ENCODE peak calls at places on chromosomes 16 and 17, in six cellular contexts. Z is posterior cingulate gyrus; I is activated T-cell treated with anti-CD3 and anti-CD28 coated beads for 24 hours; X is GDM1; O is SHP77; G is stimulated activated CD8-positive, alpha-beta memory T cell treated with anti-CD3 and anti-CD28 coated beads, Interleukin-2, amount 100 ng/mL, for 48 hours. J is an unnamed sample.

GRCh38 chr17:3033741-3034577 is 29.4 kb downstream of the OR1D5 start:
- DNase-seq in Z (no peak), I (no peak), X (no peak), O (no peak), G (no peak), J (no peak)

GRCh38 chr16:10080031-10080772 is 102.0 kb downstream of the GRIN2A start:
- DNase-seq in Z (peak), I (no peak), X (no peak), O (no peak), G (no peak), J (no peak)

GRCh38 chr17:40561871-40562611 is 3.2 kb downstream of the CCR7 start:
- DNase-seq in Z (no peak), I (peak), X (no peak), O (no peak), G (no peak), J (no peak)

GRCh38 chr16:49261930-49262329 is 19.7 kb downstream of the CBLN1 start:
- DNase-seq in Z (no peak), I (no peak), X (no peak), O (no peak), G (no peak), J (no peak)

GRCh38 chr16:75012380-75013081 is 13.7 kb downstream of the ZNRF1 start:
- DNase-seq in Z (no peak), I (no peak), X (no peak), O (no peak), G (no peak), J (no peak)

GRCh38 chr17:8176197-8176940 is at the start of gene TMEM107:
- DNase-seq in Z (peak), I (peak), X (peak), O (peak), G (peak), J (peak)

GRCh38 chr17:46264456-46265198 is 30.3 kb upstream of the LRRC37A start:
- DNase-seq in Z (no peak), I (no peak), X (no peak), O (no peak), G (no peak), J (no peak)

GRCh38 chr16:79747688-79748087 is 147.2 kb upstream of the MAF start:
- DNase-seq in Z (no peak), I (no peak), X (no peak), O (no peak), G (no peak), J (no peak)

GRCh38 chr17:21263351-21263750 is 10.1 kb upstream of the NATD1 start:
- DNase-seq in Z (no peak), I (no peak), X (no peak), O (no peak), G (no peak), J (no peak)

GRCh38 chr16:88023786-88024185 is 72.6 kb downstream of the BANP start:
- DNase-seq in Z (peak), I (no peak), X (no peak), O (no peak), G (no peak), J (no peak)

GRCh38 chr17:4833941-4834501 is 881 bp downstream of the MINK1 start:
- DNase-seq in Z (peak), I (no peak), X (no peak), O (peak), G (no peak), J (peak)

GRCh38 chr17:80007939-80008338 is 27.7 kb downstream of the TBC1D16 start:
- DNase-seq in Z (no peak), I (no peak), X (no peak), O (no peak), G (no peak), J (no peak)

GRCh38 chr16:15509051-15509592 is 74.7 kb downstream of the BMERB1 start:
- DNase-seq in Z (peak), I (no peak), X (peak), O (no peak), G (no peak), J (no peak)

GRCh38 chr17:4852504-4853075 is 19.4 kb downstream of the MINK1 start:
- DNase-seq in Z (no peak), I (no peak), X (no peak), O (peak), G (no peak), J (no peak)

GRCh38 chr16:46972429-46972970 is 974 bp downstream of the DNAJA2 start:
- DNase-seq in Z (no peak), I (no peak), X (no peak), O (no peak), G (no peak), J (no peak)

GRCh38 chr16:2664522-2665096 is 17.7 kb upstream of the KCTD5 start:
- DNase-seq in Z (no peak), I (no peak), X (no peak), O (no peak), G (no peak), J (no peak)

GRCh38 chr17:63826468-63827001 is 696 bp upstream of the PSMC5 start:
- DNase-seq in Z (no peak), I (no peak), X (no peak), O (no peak), G (no peak), J (no peak)

GRCh38 chr17:79203016-79203415 is 128.4 kb downstream of the ENGASE start:
- DNase-seq in Z (no peak), I (no peak), X (no peak), O (no peak), G (no peak), J (no peak)

GRCh38 chr17:70905796-70906195 is 736.5 kb downstream of the KCNJ2 start:
- DNase-seq in Z (no peak), I (no peak), X (no peak), O (no peak), G (no peak), J (no peak)

GRCh38 chr16:65122974-65123845 is 1.3 kb upstream of the CDH11 start:
- DNase-seq in Z (peak), I (no peak), X (no peak), O (no peak), G (no peak), J (no peak)

GRCh38 chr17:40516581-40517285 is 15.3 kb upstream of the TNS4 start:
- DNase-seq in Z (no peak), I (peak), X (peak), O (no peak), G (no peak), J (no peak)

GRCh38 chr17:3958200-3958599 is 6.0 kb downstream of the ATP2A3 start:
- DNase-seq in Z (no peak), I (no peak), X (no peak), O (peak), G (no peak), J (peak)

GRCh38 chr17:80708497-80708896 is 163.9 kb downstream of the RPTOR start:
- DNase-seq in Z (no peak), I (no peak), X (no peak), O (no peak), G (no peak), J (no peak)

GRCh38 chr16:74280448-74280847 is 16.2 kb upstream of the PSMD7 start:
- DNase-seq in Z (no peak), I (no peak), X (no peak), O (no peak), G (no peak), J (no peak)

GRCh38 chr16:66248096-66248495 is 118.4 kb upstream of the CDH5 start:
- DNase-seq in Z (no peak), I (no peak), X (no peak), O (no peak), G (no peak), J (no peak)

GRCh38 chr17:10610821-10611323 is 46.2 kb downstream of the MYH3 start:
- DNase-seq in Z (no peak), I (no peak), X (no peak), O (no peak), G (no peak), J (no peak)

GRCh38 chr16:82043680-82044584 is 8.9 kb downstream of the HSD17B2 start:
- DNase-seq in Z (no peak), I (no peak), X (no peak), O (no peak), G (no peak), J (no peak)

GRCh38 chr17:15917439-15918027 is 27.4 kb upstream of the ADORA2B start:
- DNase-seq in Z (no peak), I (no peak), X (no peak), O (no peak), G (no peak), J (no peak)

GRCh38 chr16:81707411-81708321 is 71.4 kb upstream of the PLCG2 start:
- DNase-seq in Z (peak), I (no peak), X (no peak), O (no peak), G (no peak), J (no peak)

GRCh38 chr16:17793354-17793753 is 322.6 kb upstream of the XYLT1 start:
- DNase-seq in Z (no peak), I (no peak), X (no peak), O (no peak), G (no peak), J (no peak)

GRCh38 chr17:29726721-29727252 is 104.1 kb upstream of the CORO6 start:
- DNase-seq in Z (no peak), I (no peak), X (peak), O (no peak), G (no peak), J (no peak)

GRCh38 chr17:64115043-64115698 is 14.8 kb downstream of the ERN1 start:
- DNase-seq in Z (no peak), I (no peak), X (no peak), O (no peak), G (no peak), J (no peak)

GRCh38 chr16:17408296-17408695 is 62.5 kb downstream of the XYLT1 start:
- DNase-seq in Z (no peak), I (no peak), X (no peak), O (no peak), G (no peak), J (no peak)